ENCODE peak calls at places on chromosomes 11 and 22, in five cellular contexts. Y is stimulated activated naive CD4-positive, alpha-beta T cell; R is dermis blood vessel endothelial cell; U is GM04503; V is Karpas-422. P is an unnamed sample.

GRCh38 chr11:129225190-129225589 is 33.1 kb upstream of the ARHGAP32 start:
- DNase-seq in Y (no peak), R (peak), U (no peak), V (no peak), P (no peak)

GRCh38 chr11:35324981-35325380 is 94.4 kb downstream of the SLC1A2 start:
- DNase-seq in Y (no peak), R (no peak), U (no peak), V (no peak), P (no peak)

GRCh38 chr11:61589961-61590360 is 9.1 kb upstream of the SYT7 start:
- DNase-seq in Y (no peak), R (no peak), U (no peak), V (no peak), P (no peak)

GRCh38 chr22:35398574-35398973 is 1.4 kb upstream of the MCM5 start:
- DNase-seq in Y (no peak), R (no peak), U (no peak), V (no peak), P (no peak)

GRCh38 chr11:31812392-31813241 is 1.5 kb upstream of the PAX6 start:
- DNase-seq in Y (no peak), R (peak), U (no peak), V (no peak), P (no peak)

GRCh38 chr11:57536947-57537654 is at the start of gene SMTNL1:
- DNase-seq in Y (no peak), R (no peak), U (no peak), V (no peak), P (no peak)

GRCh38 chr22:47918276-47918928 is 1156.0 kb downstream of the TBC1D22A start:
- DNase-seq in Y (no peak), R (no peak), U (no peak), V (no peak), P (no peak)

GRCh38 chr22:41262250-41262765 is 21.6 kb upstream of the CHADL start:
- DNase-seq in Y (no peak), R (no peak), U (no peak), V (no peak), P (no peak)

GRCh38 chr11:808427-809286 is 1.1 kb upstream of the RPLP2 start:
- DNase-seq in Y (no peak), R (no peak), U (no peak), V (peak), P (peak)

GRCh38 chr11:31966846-31967245 is 124.0 kb upstream of the RCN1 start:
- DNase-seq in Y (no peak), R (no peak), U (no peak), V (no peak), P (no peak)

GRCh38 chr11:119421941-119422504 is 949 bp downstream of the THY1 start:
- DNase-seq in Y (no peak), R (no peak), U (no peak), V (no peak), P (no peak)

GRCh38 chr22:34966980-34967379 is 99.0 kb upstream of the ISX start:
- DNase-seq in Y (no peak), R (no peak), U (no peak), V (no peak), P (no peak)

GRCh38 chr11:77205467-77206263 is 77.6 kb downstream of the MYO7A start:
- DNase-seq in Y (no peak), R (no peak), U (no peak), V (no peak), P (no peak)

GRCh38 chr11:11435673-11436072 is 82.6 kb upstream of the CSNK2A3 start:
- DNase-seq in Y (no peak), R (no peak), U (no peak), V (no peak), P (no peak)

P was measured in NAMALWA.